ENCODE peak calls at places on chromosome 3, in four cellular contexts. M is MM.1S, I is HCT116, F is GM23248. N is an unnamed sample. For H3K9me3 and H3K9me2, the result is how much of the 10 kb centered on the place peaks cover.

GRCh38 chr3:152160350-152161011 is 108.2 kb upstream of the MBNL1 start:
- DNase-seq in M (no peak), I (no peak), F (no peak), N (no peak)

GRCh38 chr3:153980252-153980590 is 141.0 kb upstream of the ARHGEF26 start:
- DNase-seq in M (no peak), I (no peak), F (no peak), N (no peak)

GRCh38 chr3:184563941-184564684 is 2.5 kb downstream of the EPHB3 start:
- DNase-seq in M (no peak), I (no peak), F (no peak), N (no peak)

GRCh38 chr3:23096041-23096440 is 107.1 kb upstream of the UBE2E2 start:
- DNase-seq in M (no peak), I (no peak), F (no peak), N (no peak)

GRCh38 chr3:21310891-21311290 is 440.1 kb downstream of the ZNF385D start:
- DNase-seq in M (no peak), I (no peak), F (no peak), N (no peak)

GRCh38 chr3:11568503-11569155 is 75.1 kb downstream of the VGLL4 start:
- DNase-seq in M (no peak), I (peak), F (peak), N (no peak)

GRCh38 chr3:123090700-123091585 is 24.1 kb downstream of the PDIA5 start:
- DNase-seq in M (no peak), I (no peak), F (no peak), N (no peak)

GRCh38 chr3:79810101-79810500 is 42.3 kb upstream of the ROBO1 start:
- DNase-seq in M (no peak), I (no peak), F (no peak), N (no peak)

GRCh38 chr3:124768812-124769211 is 38.6 kb downstream of the UMPS start:
- DNase-seq in M (peak), I (no peak), F (peak), N (peak)

GRCh38 chr3:79367066-79367465 is 400.7 kb downstream of the ROBO1 start:
- DNase-seq in M (no peak), I (no peak), F (peak), N (no peak)

GRCh38 chr3:177811111-177811510 is 613.8 kb upstream of the TBL1XR1 start:
- DNase-seq in M (no peak), I (no peak), F (no peak), N (no peak)

GRCh38 chr3:174229916-174230315 is 629.2 kb upstream of the NAALADL2 start:
- DNase-seq in M (no peak), I (no peak), F (peak), N (no peak)

GRCh38 chr3:48428863-48429415 is 947 bp downstream of the PLXNB1 start:
- DNase-seq in M (no peak), I (no peak), F (peak), N (no peak)

GRCh38 chr3:186852994-186853393 is 10.5 kb downstream of the ADIPOQ start:
- DNase-seq in M (no peak), I (no peak), F (no peak), N (no peak)

GRCh38 chr3:195094211-195094921 is 176.6 kb downstream of the XXYLT1 start:
- DNase-seq in M (no peak), I (no peak), F (no peak), N (no peak)

GRCh38 chr3:119781330-119782198 is at the start of gene NR1I2:
- DNase-seq in M (no peak), I (no peak), F (no peak), N (peak)

GRCh38 chr3:30707825-30708224 is 101.4 kb downstream of the TGFBR2 start:
- DNase-seq in M (no peak), I (no peak), F (no peak), N (no peak)

GRCh38 chr3:175605851-175606250 is 746.7 kb downstream of the NAALADL2 start:
- DNase-seq in M (no peak), I (no peak), F (no peak), N (no peak)

GRCh38 chr3:123346726-123347125 is 102.2 kb downstream of the ADCY5 start:
- DNase-seq in M (no peak), I (no peak), F (peak), N (no peak)

GRCh38 chr3:171427771-171428320 is 32.4 kb downstream of the TNIK start:
- DNase-seq in M (no peak), I (no peak), F (no peak), N (no peak)

GRCh38 chr3:61924065-61924740 is 362.8 kb downstream of the PTPRG start:
- DNase-seq in M (no peak), I (no peak), F (no peak), N (no peak)

GRCh38 chr3:186705882-186706780 is 11.0 kb upstream of the KNG1 start:
- DNase-seq in M (peak), I (no peak), F (no peak), N (no peak)

GRCh38 chr3:146160964-146161724 is at the start of gene PLOD2:
- DNase-seq in M (peak), I (peak), F (peak), N (no peak)

GRCh38 chr3:30643763-30644462 is 37.5 kb downstream of the TGFBR2 start:
- DNase-seq in M (no peak), I (no peak), F (no peak), N (no peak)

GRCh38 chr3:38576131-38577088 is 73.1 kb downstream of the SCN5A start:
- DNase-seq in M (no peak), I (no peak), F (no peak), N (no peak)

GRCh38 chr3:196608693-196609092 is 30.8 kb upstream of the NRROS start:
- DNase-seq in M (no peak), I (no peak), F (no peak), N (no peak)

GRCh38 chr3:196609815-196610515 is 29.5 kb upstream of the NRROS start:
- DNase-seq in M (no peak), I (no peak), F (no peak), N (peak)

GRCh38 chr3:196609343-196609775 is 30.1 kb upstream of the NRROS start:
- DNase-seq in M (peak), I (peak), F (peak), N (peak)

GRCh38 chr3:196617256-196617655 is 22.2 kb upstream of the NRROS start:
- DNase-seq in M (no peak), I (no peak), F (no peak), N (peak)

GRCh38 chr3:196611761-196612483 is 27.6 kb upstream of the NRROS start:
- DNase-seq in M (no peak), I (no peak), F (no peak), N (no peak)
- H3K9ac ChIP-seq in M (no peak), I (no peak), F (no peak), N (no peak)

GRCh38 chr3:179250803-179251476 is at the start of gene KCNMB3:
- DNase-seq in M (no peak), I (no peak), F (no peak), N (no peak)
- H3K9me3 ChIP-seq in M (under half), I (under half), F (under half), N (under half)

GRCh38 chr3:16788440-16789057 is 96.2 kb upstream of the PLCL2 start:
- DNase-seq in M (no peak), I (no peak), F (no peak), N (no peak)
- H3K9me2 ChIP-seq in M (under half), I (under half), F (under half), N (under half)

GRCh38 chr3:63976166-63976861 is 47.0 kb downstream of the PSMD6 start:
- DNase-seq in M (no peak), I (no peak), F (peak), N (no peak)
- H3K9ac ChIP-seq in M (no peak), I (no peak), F (peak), N (no peak)

DNA sequence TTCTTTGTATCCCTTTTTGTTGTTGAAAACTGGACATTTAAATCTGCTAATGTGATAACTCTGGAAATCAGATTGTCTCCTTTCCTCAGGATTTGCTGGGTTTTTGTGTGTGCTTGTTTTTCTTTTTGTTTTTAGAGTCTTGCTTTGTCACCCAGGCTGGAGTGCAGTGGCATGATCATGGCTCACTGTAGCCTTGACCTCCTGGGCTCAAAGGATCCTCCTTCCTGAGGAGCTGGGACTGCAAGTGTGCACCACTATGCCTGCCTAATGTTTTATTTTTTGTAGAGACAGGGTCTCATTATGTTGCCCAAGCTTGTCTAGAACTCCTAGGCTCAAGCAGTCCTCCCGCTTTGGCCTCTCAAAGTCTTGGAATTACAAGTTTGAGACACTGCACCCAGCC is 44.6 kb upstream of the IL20RB start:
- DNase-seq in M (no peak), I (no peak), F (no peak), N (no peak)
- H3K9me3 ChIP-seq in M (under half), I (under half), F (under half), N (under half)

GRCh38 chr3:126891141-126891540 is 91.8 kb upstream of the PLXNA1 start:
- DNase-seq in M (no peak), I (no peak), F (no peak), N (no peak)

GRCh38 chr3:126888186-126888760 is 94.6 kb upstream of the PLXNA1 start:
- DNase-seq in M (no peak), I (no peak), F (no peak), N (no peak)

GRCh38 chr3:126887686-126888085 is 95.2 kb upstream of the PLXNA1 start:
- DNase-seq in M (no peak), I (no peak), F (no peak), N (no peak)

GRCh38 chr3:126891791-126892190 is 91.1 kb upstream of the PLXNA1 start:
- DNase-seq in M (no peak), I (no peak), F (no peak), N (no peak)

GRCh38 chr3:126889276-126890201 is 93.4 kb upstream of the PLXNA1 start:
- DNase-seq in M (no peak), I (no peak), F (no peak), N (no peak)
- H3K9me2 ChIP-seq in M (under half), I (under half), F (under half), N (under half)

GRCh38 chr3:126399756-126400155 is 5.0 kb downstream of the CFAP100 start:
- DNase-seq in M (no peak), I (no peak), F (no peak), N (no peak)
- H3K9ac ChIP-seq in M (peak), I (no peak), F (no peak), N (no peak)

GRCh38 chr3:179495483-179495882 is 44.2 kb upstream of the GNB4 start:
- DNase-seq in M (no peak), I (no peak), F (no peak), N (no peak)
- H3K9me3 ChIP-seq in M (under half), I (under half), F (under half), N (under half)